ENCODE peak calls at places on chromosome 18, in eight cellular contexts. One of them, this sample, is unnamed. For H3K4me1, the result is how much of the 10 kb centered on the place peaks cover.

GRCh38 chr18:7234061-7234460 is 3.2 kb downstream of the LRRC30 start:
- DNase-seq in mesenchymal stem cell: no peak
- DNase-seq in CD4-positive, alpha-beta memory T cell: no peak
- DNase-seq in GM23248: no peak
- DNase-seq in lung: no peak
- DNase-seq in heart left ventricle: peak
- DNase-seq in IMR-90: no peak
- DNase-seq in effector memory CD4-positive, alpha-beta T cell: no peak
- DNase-seq in this sample: no peak

GRCh38 chr18:49340446-49340845 is 120.0 kb downstream of the DYM start:
- DNase-seq in GM23248: peak
- DNase-seq in IMR-90: peak
- DNase-seq in heart left ventricle: no peak
- DNase-seq in mesenchymal stem cell: peak
- DNase-seq in effector memory CD4-positive, alpha-beta T cell: no peak
- DNase-seq in CD4-positive, alpha-beta memory T cell: no peak
- DNase-seq in lung: no peak
- DNase-seq in this sample: no peak

GRCh38 chr18:9022397-9023170 is 79.9 kb upstream of the NDUFV2 start:
- DNase-seq in GM23248: peak
- DNase-seq in effector memory CD4-positive, alpha-beta T cell: no peak
- DNase-seq in heart left ventricle: no peak
- DNase-seq in IMR-90: no peak
- DNase-seq in lung: no peak
- DNase-seq in mesenchymal stem cell: no peak
- DNase-seq in CD4-positive, alpha-beta memory T cell: no peak
- DNase-seq in this sample: no peak

GRCh38 chr18:34857310-34857709 is 147.2 kb downstream of the DTNA start:
- DNase-seq in GM23248: peak
- DNase-seq in effector memory CD4-positive, alpha-beta T cell: no peak
- DNase-seq in CD4-positive, alpha-beta memory T cell: no peak
- DNase-seq in heart left ventricle: no peak
- DNase-seq in IMR-90: no peak
- DNase-seq in lung: no peak
- DNase-seq in mesenchymal stem cell: no peak
- DNase-seq in this sample: no peak

GRCh38 chr18:48947583-48947982 is 3.2 kb downstream of the SMAD7 start:
- DNase-seq in mesenchymal stem cell: peak
- DNase-seq in GM23248: peak
- DNase-seq in lung: no peak
- DNase-seq in CD4-positive, alpha-beta memory T cell: no peak
- DNase-seq in IMR-90: no peak
- DNase-seq in effector memory CD4-positive, alpha-beta T cell: no peak
- DNase-seq in heart left ventricle: peak
- DNase-seq in this sample: no peak

GRCh38 chr18:9771261-9771976 is 63.3 kb downstream of the RAB31 start:
- DNase-seq in GM23248: peak
- DNase-seq in CD4-positive, alpha-beta memory T cell: peak
- DNase-seq in IMR-90: peak
- DNase-seq in mesenchymal stem cell: peak
- DNase-seq in effector memory CD4-positive, alpha-beta T cell: no peak
- DNase-seq in lung: peak
- DNase-seq in heart left ventricle: peak
- DNase-seq in this sample: no peak

GRCh38 chr18:36532394-36532793 is 234.9 kb downstream of the FHOD3 start:
- DNase-seq in CD4-positive, alpha-beta memory T cell: no peak
- DNase-seq in lung: no peak
- DNase-seq in heart left ventricle: no peak
- DNase-seq in effector memory CD4-positive, alpha-beta T cell: no peak
- DNase-seq in mesenchymal stem cell: no peak
- DNase-seq in IMR-90: peak
- DNase-seq in GM23248: peak
- DNase-seq in this sample: no peak

GRCh38 chr18:73992242-73993022 is 155.2 kb downstream of the FBXO15 start:
- DNase-seq in mesenchymal stem cell: no peak
- DNase-seq in IMR-90: no peak
- DNase-seq in effector memory CD4-positive, alpha-beta T cell: no peak
- DNase-seq in CD4-positive, alpha-beta memory T cell: no peak
- DNase-seq in lung: no peak
- DNase-seq in GM23248: no peak
- DNase-seq in heart left ventricle: no peak
- DNase-seq in this sample: no peak

GRCh38 chr18:7755753-7756475 is 188.8 kb downstream of the PTPRM start:
- DNase-seq in heart left ventricle: no peak
- DNase-seq in CD4-positive, alpha-beta memory T cell: no peak
- DNase-seq in effector memory CD4-positive, alpha-beta T cell: no peak
- DNase-seq in GM23248: peak
- DNase-seq in IMR-90: peak
- DNase-seq in mesenchymal stem cell: peak
- DNase-seq in lung: no peak
- DNase-seq in this sample: no peak

GRCh38 chr18:60984496-60984895 is 348.7 kb upstream of the CDH20 start:
- DNase-seq in IMR-90: peak
- DNase-seq in effector memory CD4-positive, alpha-beta T cell: no peak
- DNase-seq in CD4-positive, alpha-beta memory T cell: no peak
- DNase-seq in GM23248: no peak
- DNase-seq in heart left ventricle: no peak
- DNase-seq in mesenchymal stem cell: peak
- DNase-seq in lung: no peak
- DNase-seq in this sample: no peak

GRCh38 chr18:61731693-61732376 is 161.0 kb downstream of the RNF152 start:
- DNase-seq in heart left ventricle: no peak
- DNase-seq in CD4-positive, alpha-beta memory T cell: no peak
- DNase-seq in mesenchymal stem cell: no peak
- DNase-seq in IMR-90: no peak
- DNase-seq in effector memory CD4-positive, alpha-beta T cell: no peak
- DNase-seq in GM23248: peak
- DNase-seq in lung: no peak
- DNase-seq in this sample: no peak

GRCh38 chr18:50548160-50548559 is 11.7 kb upstream of the MAPK4 start:
- DNase-seq in CD4-positive, alpha-beta memory T cell: no peak
- DNase-seq in mesenchymal stem cell: no peak
- DNase-seq in IMR-90: no peak
- DNase-seq in heart left ventricle: no peak
- DNase-seq in effector memory CD4-positive, alpha-beta T cell: no peak
- DNase-seq in GM23248: no peak
- DNase-seq in lung: no peak
- DNase-seq in this sample: no peak

GRCh38 chr18:6750411-6750810 is 20.9 kb downstream of the ARHGAP28 start:
- DNase-seq in lung: no peak
- DNase-seq in CD4-positive, alpha-beta memory T cell: no peak
- DNase-seq in mesenchymal stem cell: no peak
- DNase-seq in GM23248: no peak
- DNase-seq in heart left ventricle: no peak
- DNase-seq in effector memory CD4-positive, alpha-beta T cell: no peak
- DNase-seq in IMR-90: no peak
- DNase-seq in this sample: no peak

GRCh38 chr18:26657618-26658581 is 109.5 kb upstream of the KCTD1 start:
- DNase-seq in GM23248: no peak
- DNase-seq in IMR-90: no peak
- DNase-seq in CD4-positive, alpha-beta memory T cell: no peak
- DNase-seq in mesenchymal stem cell: no peak
- DNase-seq in effector memory CD4-positive, alpha-beta T cell: no peak
- DNase-seq in lung: no peak
- DNase-seq in heart left ventricle: no peak
- DNase-seq in this sample: no peak

GRCh38 chr18:26656944-26657536 is 108.7 kb upstream of the KCTD1 start:
- DNase-seq in IMR-90: peak
- DNase-seq in effector memory CD4-positive, alpha-beta T cell: no peak
- DNase-seq in CD4-positive, alpha-beta memory T cell: no peak
- DNase-seq in mesenchymal stem cell: peak
- DNase-seq in GM23248: peak
- DNase-seq in heart left ventricle: peak
- DNase-seq in lung: peak
- DNase-seq in this sample: no peak

DNA sequence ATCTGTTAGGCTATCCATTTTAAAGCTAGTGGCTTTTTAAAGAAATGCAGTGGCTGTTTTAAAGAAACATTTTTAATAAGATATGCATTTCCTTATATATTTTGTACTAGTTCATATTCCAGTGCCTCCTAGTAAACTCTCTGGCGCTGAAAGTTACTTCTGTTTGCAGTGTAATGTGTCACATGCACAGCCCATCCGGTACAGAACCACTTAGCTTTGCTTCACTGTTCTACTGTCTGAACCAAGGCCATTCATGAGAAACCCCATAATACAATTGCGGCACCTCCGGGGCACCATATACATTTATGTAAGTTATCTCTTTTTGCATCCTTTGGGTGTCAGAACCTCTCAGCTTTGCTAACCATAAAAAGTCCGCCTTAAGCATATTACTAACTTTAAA is 114.6 kb upstream of the KCTD1 start:
- DNase-seq in effector memory CD4-positive, alpha-beta T cell: no peak
- DNase-seq in CD4-positive, alpha-beta memory T cell: no peak
- DNase-seq in GM23248: no peak
- DNase-seq in mesenchymal stem cell: no peak
- DNase-seq in heart left ventricle: no peak
- DNase-seq in IMR-90: no peak
- DNase-seq in lung: no peak
- DNase-seq in this sample: no peak
- H3K4me3 ChIP-seq in effector memory CD4-positive, alpha-beta T cell: no peak
- H3K4me3 ChIP-seq in CD4-positive, alpha-beta memory T cell: no peak
- H3K4me3 ChIP-seq in GM23248: no peak
- H3K4me3 ChIP-seq in mesenchymal stem cell: no peak
- H3K4me3 ChIP-seq in heart left ventricle: no peak
- H3K4me3 ChIP-seq in IMR-90: no peak
- H3K4me3 ChIP-seq in lung: no peak
- H3K4me3 ChIP-seq in this sample: no peak

GRCh38 chr18:59910967-59911366 is 11.2 kb downstream of the PMAIP1 start:
- DNase-seq in mesenchymal stem cell: peak
- DNase-seq in effector memory CD4-positive, alpha-beta T cell: no peak
- DNase-seq in lung: no peak
- DNase-seq in CD4-positive, alpha-beta memory T cell: no peak
- DNase-seq in GM23248: peak
- DNase-seq in IMR-90: peak
- DNase-seq in heart left ventricle: no peak
- DNase-seq in this sample: no peak

GRCh38 chr18:59907172-59907571 is 7.4 kb downstream of the PMAIP1 start:
- DNase-seq in effector memory CD4-positive, alpha-beta T cell: no peak
- DNase-seq in heart left ventricle: no peak
- DNase-seq in lung: no peak
- DNase-seq in mesenchymal stem cell: peak
- DNase-seq in GM23248: peak
- DNase-seq in CD4-positive, alpha-beta memory T cell: no peak
- DNase-seq in IMR-90: no peak
- DNase-seq in this sample: no peak

GRCh38 chr18:59907660-59908059 is 7.9 kb downstream of the PMAIP1 start:
- DNase-seq in CD4-positive, alpha-beta memory T cell: no peak
- DNase-seq in IMR-90: peak
- DNase-seq in GM23248: no peak
- DNase-seq in heart left ventricle: no peak
- DNase-seq in lung: no peak
- DNase-seq in effector memory CD4-positive, alpha-beta T cell: no peak
- DNase-seq in mesenchymal stem cell: no peak
- DNase-seq in this sample: no peak

GRCh38 chr18:59909289-59910036 is 9.7 kb downstream of the PMAIP1 start:
- DNase-seq in IMR-90: peak
- DNase-seq in effector memory CD4-positive, alpha-beta T cell: no peak
- DNase-seq in GM23248: no peak
- DNase-seq in CD4-positive, alpha-beta memory T cell: no peak
- DNase-seq in lung: no peak
- DNase-seq in mesenchymal stem cell: peak
- DNase-seq in heart left ventricle: no peak
- DNase-seq in this sample: no peak

DNA sequence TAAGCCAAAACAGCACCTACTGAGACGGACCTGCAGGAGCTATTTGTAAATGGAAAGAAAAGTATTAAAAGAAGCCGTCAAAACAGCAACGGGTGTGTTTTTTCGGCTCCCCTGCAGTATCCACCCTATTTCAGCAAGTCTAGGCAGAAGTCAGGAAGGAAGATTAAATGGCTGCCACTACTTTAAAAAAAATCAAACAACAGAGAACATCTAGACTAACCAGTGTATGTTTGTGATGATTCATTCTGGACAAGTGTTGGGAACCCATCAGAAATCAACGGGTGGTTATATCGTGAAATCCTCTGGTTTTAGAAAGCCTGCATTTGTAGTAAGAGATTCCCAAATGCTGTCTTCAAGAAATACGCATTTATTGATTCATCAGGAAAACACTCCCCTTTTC is 9.0 kb downstream of the PMAIP1 start:
- DNase-seq in lung: no peak
- DNase-seq in heart left ventricle: no peak
- DNase-seq in IMR-90: peak
- DNase-seq in effector memory CD4-positive, alpha-beta T cell: no peak
- DNase-seq in CD4-positive, alpha-beta memory T cell: no peak
- DNase-seq in GM23248: no peak
- DNase-seq in mesenchymal stem cell: peak
- DNase-seq in this sample: no peak
- H3K4me1 ChIP-seq in lung: under half
- H3K4me1 ChIP-seq in heart left ventricle: under half
- H3K4me1 ChIP-seq in IMR-90: under half
- H3K4me1 ChIP-seq in effector memory CD4-positive, alpha-beta T cell: under half
- H3K4me1 ChIP-seq in CD4-positive, alpha-beta memory T cell: under half
- H3K4me1 ChIP-seq in GM23248: under half
- H3K4me1 ChIP-seq in mesenchymal stem cell: under half
- H3K4me1 ChIP-seq in this sample: under half

DNA sequence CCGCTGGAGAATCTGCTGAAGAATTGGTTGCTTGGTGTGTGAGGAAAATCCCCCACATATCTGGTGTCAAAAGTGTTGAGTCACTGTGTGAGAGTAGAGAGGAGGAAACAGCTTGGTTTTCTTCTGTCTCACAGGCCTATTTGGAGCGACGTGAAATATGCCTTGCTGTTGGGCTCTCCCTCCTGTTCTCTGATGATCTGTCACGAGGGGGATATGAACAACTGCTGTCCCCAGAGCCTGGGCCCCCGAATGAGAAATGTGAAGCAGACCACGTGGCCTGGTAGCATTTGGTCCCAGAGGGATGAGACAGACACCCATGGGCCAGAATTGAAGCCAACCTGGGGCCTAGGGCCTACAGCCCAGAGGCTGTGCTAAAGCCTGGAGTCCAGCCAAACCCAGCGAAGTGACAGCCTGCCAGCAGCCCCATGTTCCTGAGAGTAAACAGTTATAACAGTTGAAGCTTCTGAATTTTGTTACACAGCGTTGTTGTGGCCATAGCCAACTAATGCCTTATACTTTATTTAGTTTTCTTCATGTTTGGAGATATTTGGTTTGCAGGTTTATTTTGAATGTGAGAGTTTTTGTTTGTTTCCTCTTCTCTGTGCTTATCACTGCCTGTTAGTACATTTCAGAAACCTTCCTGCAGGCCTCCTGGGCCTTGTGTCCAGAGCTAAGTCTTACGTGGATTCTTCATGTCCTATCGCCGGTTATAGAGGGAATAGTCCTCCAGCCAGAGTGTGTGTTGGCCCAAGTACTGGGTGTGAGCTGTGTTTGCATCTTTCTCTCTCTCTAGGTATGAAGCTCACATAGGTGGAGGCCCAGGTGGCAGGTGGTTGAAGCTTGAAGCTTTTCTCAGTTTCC is 18.7 kb upstream of the COLEC12 start:
- DNase-seq in GM23248: peak
- DNase-seq in heart left ventricle: peak
- DNase-seq in CD4-positive, alpha-beta memory T cell: no peak
- DNase-seq in IMR-90: peak
- DNase-seq in effector memory CD4-positive, alpha-beta T cell: no peak
- DNase-seq in mesenchymal stem cell: peak
- DNase-seq in lung: peak
- DNase-seq in this sample: no peak
- H3K27ac ChIP-seq in GM23248: no peak
- H3K27ac ChIP-seq in heart left ventricle: peak
- H3K27ac ChIP-seq in CD4-positive, alpha-beta memory T cell: no peak
- H3K27ac ChIP-seq in IMR-90: peak
- H3K27ac ChIP-seq in effector memory CD4-positive, alpha-beta T cell: no peak
- H3K27ac ChIP-seq in mesenchymal stem cell: peak
- H3K27ac ChIP-seq in lung: peak
- H3K27ac ChIP-seq in this sample: peak

GRCh38 chr18:3952031-3952430 is 502.1 kb downstream of the TGIF1 start:
- DNase-seq in lung: no peak
- DNase-seq in IMR-90: no peak
- DNase-seq in CD4-positive, alpha-beta memory T cell: no peak
- DNase-seq in effector memory CD4-positive, alpha-beta T cell: no peak
- DNase-seq in heart left ventricle: no peak
- DNase-seq in GM23248: no peak
- DNase-seq in mesenchymal stem cell: no peak
- DNase-seq in this sample: no peak
- H3K4me3 ChIP-seq in lung: no peak
- H3K4me3 ChIP-seq in IMR-90: no peak
- H3K4me3 ChIP-seq in CD4-positive, alpha-beta memory T cell: no peak
- H3K4me3 ChIP-seq in effector memory CD4-positive, alpha-beta T cell: no peak
- H3K4me3 ChIP-seq in heart left ventricle: no peak
- H3K4me3 ChIP-seq in GM23248: no peak
- H3K4me3 ChIP-seq in mesenchymal stem cell: no peak
- H3K4me3 ChIP-seq in this sample: no peak